ENCODE peak calls at places on chromosome 18, in eight cellular contexts. One of them, this sample, is unnamed.

GRCh38 chr18:3304832-3305231 is 42.9 kb downstream of the MYL12B start:
- DNase-seq in neuronal stem cell: no peak
- DNase-seq in CD8-positive, alpha-beta T cell: no peak
- DNase-seq in neural progenitor cell: no peak
- DNase-seq in heart right ventricle: no peak
- DNase-seq in esophagus squamous epithelium: no peak
- DNase-seq in tibial artery: no peak
- DNase-seq in lung: no peak
- DNase-seq in this sample: no peak

GRCh38 chr18:6557052-6557451 is 142.3 kb upstream of the L3MBTL4 start:
- DNase-seq in neuronal stem cell: peak; percentile 33
- DNase-seq in CD8-positive, alpha-beta T cell: no peak
- DNase-seq in neural progenitor cell: peak; percentile 83
- DNase-seq in heart right ventricle: no peak
- DNase-seq in esophagus squamous epithelium: no peak
- DNase-seq in tibial artery: no peak
- DNase-seq in lung: no peak
- DNase-seq in this sample: no peak

GRCh38 chr18:49708674-49709580 is 104.4 kb downstream of the ACAA2 start:
- DNase-seq in neuronal stem cell: no peak
- DNase-seq in CD8-positive, alpha-beta T cell: no peak
- DNase-seq in neural progenitor cell: no peak
- DNase-seq in heart right ventricle: no peak
- DNase-seq in esophagus squamous epithelium: no peak
- DNase-seq in tibial artery: no peak
- DNase-seq in lung: no peak
- DNase-seq in this sample: no peak

GRCh38 chr18:72942766-72943165 is 75.0 kb upstream of the NETO1 start:
- DNase-seq in neuronal stem cell: no peak
- DNase-seq in CD8-positive, alpha-beta T cell: no peak
- DNase-seq in neural progenitor cell: no peak
- DNase-seq in heart right ventricle: no peak
- DNase-seq in esophagus squamous epithelium: no peak
- DNase-seq in tibial artery: no peak
- DNase-seq in lung: no peak
- DNase-seq in this sample: no peak

GRCh38 chr18:57561728-57562423 is 24.6 kb downstream of the FECH start:
- DNase-seq in neuronal stem cell: peak; percentile 65
- DNase-seq in CD8-positive, alpha-beta T cell: peak; percentile 25
- DNase-seq in neural progenitor cell: peak; percentile 84
- DNase-seq in heart right ventricle: no peak
- DNase-seq in esophagus squamous epithelium: no peak
- DNase-seq in tibial artery: no peak
- DNase-seq in lung: no peak
- DNase-seq in this sample: peak; percentile 46

GRCh38 chr18:22848618-22849017 is 84.5 kb upstream of the RBBP8 start:
- DNase-seq in neuronal stem cell: no peak
- DNase-seq in CD8-positive, alpha-beta T cell: no peak
- DNase-seq in neural progenitor cell: no peak
- DNase-seq in heart right ventricle: no peak
- DNase-seq in esophagus squamous epithelium: no peak
- DNase-seq in tibial artery: no peak
- DNase-seq in lung: no peak
- DNase-seq in this sample: no peak

GRCh38 chr18:78242796-78243195 is 736.8 kb upstream of the SALL3 start:
- DNase-seq in neuronal stem cell: no peak
- DNase-seq in CD8-positive, alpha-beta T cell: no peak
- DNase-seq in neural progenitor cell: no peak
- DNase-seq in heart right ventricle: no peak
- DNase-seq in esophagus squamous epithelium: no peak
- DNase-seq in tibial artery: no peak
- DNase-seq in lung: no peak
- DNase-seq in this sample: no peak

GRCh38 chr18:57970356-57971095 is 73.5 kb upstream of the NEDD4L start:
- DNase-seq in neuronal stem cell: no peak
- DNase-seq in CD8-positive, alpha-beta T cell: no peak
- DNase-seq in neural progenitor cell: peak; percentile 36
- DNase-seq in heart right ventricle: no peak
- DNase-seq in esophagus squamous epithelium: no peak
- DNase-seq in tibial artery: no peak
- DNase-seq in lung: no peak
- DNase-seq in this sample: no peak

GRCh38 chr18:55343396-55344073 is 244.5 kb downstream of the TCF4 start:
- DNase-seq in neuronal stem cell: no peak
- DNase-seq in CD8-positive, alpha-beta T cell: no peak
- DNase-seq in neural progenitor cell: no peak
- DNase-seq in heart right ventricle: no peak
- DNase-seq in esophagus squamous epithelium: no peak
- DNase-seq in tibial artery: no peak
- DNase-seq in lung: no peak
- DNase-seq in this sample: peak; percentile 54

GRCh38 chr18:44895176-44895798 is 214.6 kb downstream of the SETBP1 start:
- DNase-seq in neuronal stem cell: no peak
- DNase-seq in CD8-positive, alpha-beta T cell: no peak
- DNase-seq in neural progenitor cell: no peak
- DNase-seq in heart right ventricle: peak; percentile 18
- DNase-seq in esophagus squamous epithelium: no peak
- DNase-seq in tibial artery: no peak
- DNase-seq in lung: no peak
- DNase-seq in this sample: peak; percentile 17

GRCh38 chr18:12397793-12398192 is 9.9 kb upstream of the PRELID3A start:
- DNase-seq in neuronal stem cell: no peak
- DNase-seq in CD8-positive, alpha-beta T cell: no peak
- DNase-seq in neural progenitor cell: no peak
- DNase-seq in heart right ventricle: no peak
- DNase-seq in esophagus squamous epithelium: no peak
- DNase-seq in tibial artery: no peak
- DNase-seq in lung: no peak
- DNase-seq in this sample: no peak

GRCh38 chr18:47263197-47263827 is 11.9 kb upstream of the SKOR2 start:
- DNase-seq in neuronal stem cell: no peak
- DNase-seq in CD8-positive, alpha-beta T cell: no peak
- DNase-seq in neural progenitor cell: peak; percentile 83
- DNase-seq in heart right ventricle: no peak
- DNase-seq in esophagus squamous epithelium: no peak
- DNase-seq in tibial artery: no peak
- DNase-seq in lung: no peak
- DNase-seq in this sample: no peak

GRCh38 chr18:692841-693240 is 19.6 kb downstream of the ENOSF1 start:
- DNase-seq in neuronal stem cell: no peak
- DNase-seq in CD8-positive, alpha-beta T cell: no peak
- DNase-seq in neural progenitor cell: no peak
- DNase-seq in heart right ventricle: no peak
- DNase-seq in esophagus squamous epithelium: no peak
- DNase-seq in tibial artery: no peak
- DNase-seq in lung: no peak
- DNase-seq in this sample: no peak

GRCh38 chr18:54100920-54101319 is 123.5 kb downstream of the MBD2 start:
- DNase-seq in neuronal stem cell: no peak
- DNase-seq in CD8-positive, alpha-beta T cell: no peak
- DNase-seq in neural progenitor cell: no peak
- DNase-seq in heart right ventricle: no peak
- DNase-seq in esophagus squamous epithelium: no peak
- DNase-seq in tibial artery: no peak
- DNase-seq in lung: no peak
- DNase-seq in this sample: no peak

GRCh38 chr18:46042571-46043123 is 29.4 kb downstream of the PSTPIP2 start:
- DNase-seq in neuronal stem cell: no peak
- DNase-seq in CD8-positive, alpha-beta T cell: no peak
- DNase-seq in neural progenitor cell: no peak
- DNase-seq in heart right ventricle: no peak
- DNase-seq in esophagus squamous epithelium: no peak
- DNase-seq in tibial artery: no peak
- DNase-seq in lung: no peak
- DNase-seq in this sample: peak; percentile 96

GRCh38 chr18:8798996-8799395 is 93.6 kb downstream of the MTCL1 start:
- DNase-seq in neuronal stem cell: no peak
- DNase-seq in CD8-positive, alpha-beta T cell: no peak
- DNase-seq in neural progenitor cell: no peak
- DNase-seq in heart right ventricle: peak; percentile 33
- DNase-seq in esophagus squamous epithelium: no peak
- DNase-seq in tibial artery: no peak
- DNase-seq in lung: no peak
- DNase-seq in this sample: no peak

GRCh38 chr18:47075098-47075883 is 39.9 kb upstream of the ELOA2 start:
- DNase-seq in neuronal stem cell: no peak
- DNase-seq in CD8-positive, alpha-beta T cell: no peak
- DNase-seq in neural progenitor cell: no peak
- DNase-seq in heart right ventricle: no peak
- DNase-seq in esophagus squamous epithelium: no peak
- DNase-seq in tibial artery: no peak
- DNase-seq in lung: no peak
- DNase-seq in this sample: no peak

DNA sequence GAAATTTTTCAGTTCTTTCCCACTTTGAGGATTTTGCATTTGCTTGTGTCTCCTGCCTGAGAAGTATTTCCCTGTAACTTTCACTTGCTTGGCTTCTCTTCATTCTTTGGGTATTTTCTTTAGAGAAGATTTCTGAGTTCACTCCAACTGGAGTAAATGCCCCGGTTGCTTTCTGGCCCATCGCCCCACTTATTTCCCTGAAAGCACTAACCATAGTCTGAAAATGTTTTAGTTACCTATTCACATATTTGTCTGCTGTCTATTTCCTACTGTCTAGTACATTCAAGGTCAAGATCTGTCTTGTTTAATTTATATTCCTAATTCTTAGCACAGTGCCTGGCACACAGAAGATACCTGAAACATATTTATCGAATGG is 134.4 kb upstream of the KLHL14 start:
- DNase-seq in neuronal stem cell: no peak
- DNase-seq in CD8-positive, alpha-beta T cell: no peak
- DNase-seq in neural progenitor cell: no peak
- DNase-seq in heart right ventricle: no peak
- DNase-seq in esophagus squamous epithelium: no peak
- DNase-seq in tibial artery: no peak
- DNase-seq in lung: no peak
- DNase-seq in this sample: no peak
- H3K4me1 ChIP-seq in neuronal stem cell: peaks cover 5% of the 10 kb centered on the region
- H3K4me1 ChIP-seq in CD8-positive, alpha-beta T cell: no peaks in the 10 kb centered on the region
- H3K4me1 ChIP-seq in neural progenitor cell: peaks cover 12% of the 10 kb centered on the region
- H3K4me1 ChIP-seq in heart right ventricle: no peaks in the 10 kb centered on the region
- H3K4me1 ChIP-seq in esophagus squamous epithelium: no peaks in the 10 kb centered on the region
- H3K4me1 ChIP-seq in tibial artery: no peaks in the 10 kb centered on the region
- H3K4me1 ChIP-seq in lung: no peaks in the 10 kb centered on the region
- H3K4me1 ChIP-seq in this sample: no peaks in the 10 kb centered on the region

DNA sequence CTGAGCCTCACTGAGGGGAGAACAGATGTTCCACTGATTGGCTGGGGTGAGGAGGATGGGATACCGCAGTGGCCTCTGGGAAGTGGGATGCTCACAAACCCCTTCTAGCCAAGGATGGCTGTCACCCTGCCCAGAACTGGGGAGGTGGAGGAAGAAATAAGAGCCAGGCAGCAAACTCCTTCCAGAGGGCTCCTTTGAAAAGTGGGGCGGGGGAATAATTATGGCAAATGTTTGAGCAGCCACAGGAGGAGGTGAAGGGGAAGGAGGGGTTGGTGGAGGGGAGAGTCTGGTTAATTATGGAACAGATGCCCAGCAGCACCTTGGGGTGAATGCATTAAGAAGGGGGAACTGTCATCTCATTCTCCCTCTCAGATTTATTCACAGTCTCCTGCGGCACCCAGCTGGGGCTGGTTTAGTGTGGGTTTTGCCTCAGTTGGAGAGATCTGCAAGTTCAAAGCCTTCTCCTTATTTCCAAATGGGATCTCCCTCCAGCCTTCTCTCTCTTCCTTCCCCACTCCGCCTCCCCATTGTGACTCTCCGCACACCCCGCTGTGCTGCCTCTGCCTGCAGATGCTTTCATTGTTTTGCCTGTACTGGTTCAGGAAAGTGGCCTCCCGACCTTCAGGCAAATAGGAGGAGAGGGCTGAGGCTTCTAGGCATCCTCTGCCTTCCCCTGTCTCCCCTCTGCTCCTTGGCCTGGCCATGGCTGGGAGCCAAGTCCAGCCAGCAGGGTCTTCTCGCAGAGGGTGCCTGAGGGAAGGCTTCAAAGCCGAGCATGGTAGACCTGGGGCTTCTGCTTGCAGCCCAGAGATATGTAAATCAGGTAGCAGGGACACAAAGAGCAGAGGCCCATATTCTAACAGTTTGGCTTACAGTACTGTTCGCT is 457.2 kb upstream of the MEX3C start:
- DNase-seq in neuronal stem cell: peak; percentile 38
- DNase-seq in CD8-positive, alpha-beta T cell: no peak
- DNase-seq in neural progenitor cell: peak; percentile 77
- DNase-seq in heart right ventricle: no peak
- DNase-seq in esophagus squamous epithelium: no peak
- DNase-seq in tibial artery: no peak
- DNase-seq in lung: no peak
- DNase-seq in this sample: no peak
- H3K4me3 ChIP-seq in neuronal stem cell: no peak overlapping the region
- H3K4me3 ChIP-seq in CD8-positive, alpha-beta T cell: no peak overlapping the region
- H3K4me3 ChIP-seq in neural progenitor cell: no peak overlapping the region
- H3K4me3 ChIP-seq in heart right ventricle: no peak overlapping the region
- H3K4me3 ChIP-seq in esophagus squamous epithelium: no peak overlapping the region
- H3K4me3 ChIP-seq in tibial artery: no peak overlapping the region
- H3K4me3 ChIP-seq in lung: no peak overlapping the region
- H3K4me3 ChIP-seq in this sample: no peak overlapping the region

GRCh38 chr18:24189664-24190346 is 50.9 kb downstream of the CABYR start:
- DNase-seq in neuronal stem cell: peak; percentile 23
- DNase-seq in CD8-positive, alpha-beta T cell: no peak
- DNase-seq in neural progenitor cell: peak; percentile 49
- DNase-seq in heart right ventricle: no peak
- DNase-seq in esophagus squamous epithelium: no peak
- DNase-seq in tibial artery: no peak
- DNase-seq in lung: no peak
- DNase-seq in this sample: no peak
- H3K4me1 ChIP-seq in neuronal stem cell: peaks cover 14% of the 10 kb centered on the region
- H3K4me1 ChIP-seq in CD8-positive, alpha-beta T cell: no peaks in the 10 kb centered on the region
- H3K4me1 ChIP-seq in neural progenitor cell: peaks cover 24% of the 10 kb centered on the region
- H3K4me1 ChIP-seq in heart right ventricle: peaks cover 25% of the 10 kb centered on the region
- H3K4me1 ChIP-seq in esophagus squamous epithelium: no peaks in the 10 kb centered on the region
- H3K4me1 ChIP-seq in tibial artery: peaks cover 15% of the 10 kb centered on the region
- H3K4me1 ChIP-seq in lung: no peaks in the 10 kb centered on the region
- H3K4me1 ChIP-seq in this sample: no peaks in the 10 kb centered on the region

GRCh38 chr18:79403723-79404566 is 8.2 kb downstream of the NFATC1 start:
- DNase-seq in neuronal stem cell: no peak
- DNase-seq in CD8-positive, alpha-beta T cell: no peak
- DNase-seq in neural progenitor cell: no peak
- DNase-seq in heart right ventricle: no peak
- DNase-seq in esophagus squamous epithelium: no peak
- DNase-seq in tibial artery: no peak
- DNase-seq in lung: no peak
- DNase-seq in this sample: no peak

GRCh38 chr18:79406708-79407107 is 11.0 kb downstream of the NFATC1 start:
- DNase-seq in neuronal stem cell: no peak
- DNase-seq in CD8-positive, alpha-beta T cell: no peak
- DNase-seq in neural progenitor cell: no peak
- DNase-seq in heart right ventricle: no peak
- DNase-seq in esophagus squamous epithelium: no peak
- DNase-seq in tibial artery: no peak
- DNase-seq in lung: no peak
- DNase-seq in this sample: no peak

GRCh38 chr18:79405019-79405780 is 9.5 kb downstream of the NFATC1 start:
- DNase-seq in neuronal stem cell: no peak
- DNase-seq in CD8-positive, alpha-beta T cell: peak; percentile 40
- DNase-seq in neural progenitor cell: no peak
- DNase-seq in heart right ventricle: no peak
- DNase-seq in esophagus squamous epithelium: no peak
- DNase-seq in tibial artery: no peak
- DNase-seq in lung: no peak
- DNase-seq in this sample: no peak

GRCh38 chr18:79404567-79404910 is 8.8 kb downstream of the NFATC1 start:
- DNase-seq in neuronal stem cell: no peak
- DNase-seq in CD8-positive, alpha-beta T cell: no peak
- DNase-seq in neural progenitor cell: no peak
- DNase-seq in heart right ventricle: no peak
- DNase-seq in esophagus squamous epithelium: no peak
- DNase-seq in tibial artery: no peak
- DNase-seq in lung: no peak
- DNase-seq in this sample: no peak

GRCh38 chr18:79405781-79406575 is 10.2 kb downstream of the NFATC1 start:
- DNase-seq in neuronal stem cell: no peak
- DNase-seq in CD8-positive, alpha-beta T cell: peak; percentile 86
- DNase-seq in neural progenitor cell: no peak
- DNase-seq in heart right ventricle: peak; percentile 59
- DNase-seq in esophagus squamous epithelium: peak; percentile 73
- DNase-seq in tibial artery: no peak
- DNase-seq in lung: peak; percentile 55
- DNase-seq in this sample: no peak
- H3K4me3 ChIP-seq in neuronal stem cell: no peak overlapping the region
- H3K4me3 ChIP-seq in CD8-positive, alpha-beta T cell: peak overlapping the region; percentile 38
- H3K4me3 ChIP-seq in neural progenitor cell: no peak overlapping the region
- H3K4me3 ChIP-seq in heart right ventricle: no peak overlapping the region
- H3K4me3 ChIP-seq in esophagus squamous epithelium: no peak overlapping the region
- H3K4me3 ChIP-seq in tibial artery: no peak overlapping the region
- H3K4me3 ChIP-seq in lung: no peak overlapping the region
- H3K4me3 ChIP-seq in this sample: no peak overlapping the region

This sample was measured in HAP-1.